ENCODE peak calls at places on chromosomes 3 and 15, in seven cellular contexts. M is stomach; A is suprapubic skin; I is mammary epithelial cell; X is CD4-positive, alpha-beta T cell; J is neural progenitor cell; Z is upper lobe of right lung. L is an unnamed sample.

GRCh38 chr3:52527039-52527731 is 6.5 kb downstream of the NT5DC2 start:
- DNase-seq in J (peak; percentile 15), A (peak; percentile 61), M (no peak), X (no peak), I (no peak), Z (peak; percentile 69), L (peak; percentile 75)

GRCh38 chr3:36562945-36563344 is 182.6 kb downstream of the STAC start:
- DNase-seq in J (no peak), Z (no peak), A (no peak), I (no peak), X (no peak), M (no peak), L (no peak)

GRCh38 chr3:30639937-30640336 is 33.5 kb downstream of the TGFBR2 start:
- DNase-seq in Z (no peak), X (no peak), J (no peak), M (no peak), A (no peak), I (no peak), L (no peak)

GRCh38 chr15:80309769-80310384 is 57.9 kb upstream of the CTXND1 start:
- DNase-seq in Z (no peak), I (peak; percentile 6), J (peak; percentile 62), X (no peak), A (no peak), M (no peak), L (no peak)

GRCh38 chr3:149180057-149180573 is 41.5 kb downstream of the CP start:
- DNase-seq in J (no peak), Z (peak; percentile 67), I (peak; percentile 99), X (no peak), M (peak; percentile 44), A (peak; percentile 89), L (peak; percentile 90)

GRCh38 chr3:147393261-147393964 is 12.9 kb downstream of the ZIC4 start:
- DNase-seq in M (no peak), X (no peak), Z (no peak), I (no peak), J (peak; percentile 79), A (no peak), L (peak; percentile 64)

GRCh38 chr3:160448845-160449659 is 534 bp downstream of the TRIM59 start:
- DNase-seq in J (peak; percentile 12), A (no peak), X (no peak), Z (no peak), M (no peak), I (no peak), L (peak; percentile 77)

GRCh38 chr3:120324185-120324584 is 25.0 kb downstream of the LRRC58 start:
- DNase-seq in J (no peak), X (no peak), M (no peak), Z (no peak), I (no peak), A (no peak), L (no peak)

GRCh38 chr15:96181873-96182301 is 148.6 kb upstream of the NR2F2 start:
- DNase-seq in I (peak; percentile 79), A (no peak), X (no peak), Z (peak; percentile 71), M (no peak), J (no peak), L (peak; percentile 82)

GRCh38 chr3:18780941-18781340 is 355.8 kb upstream of the SATB1 start:
- DNase-seq in X (no peak), A (no peak), Z (no peak), M (no peak), I (no peak), J (no peak), L (no peak)

GRCh38 chr3:184291044-184291737 is 7.8 kb upstream of the PSMD2 start:
- DNase-seq in I (no peak), M (no peak), J (no peak), Z (no peak), A (no peak), X (no peak), L (no peak)

GRCh38 chr3:16148783-16149182 is 25.7 kb upstream of the GALNT15 start:
- DNase-seq in A (peak; percentile 91), I (no peak), Z (no peak), M (peak; percentile 33), X (no peak), J (no peak), L (peak; percentile 76)

GRCh38 chr3:190175490-190175889 is 54.8 kb upstream of the P3H2 start:
- DNase-seq in A (no peak), Z (no peak), X (no peak), I (peak; percentile 51), M (no peak), J (peak; percentile 30), L (no peak)

GRCh38 chr3:51945031-51945840 is 3.1 kb downstream of the PARP3 start:
- DNase-seq in X (no peak), I (no peak), M (no peak), J (no peak), Z (peak; percentile 65), A (no peak), L (no peak)

GRCh38 chr3:46276497-46277099 is 34.3 kb downstream of the CCR3 start:
- DNase-seq in I (peak; percentile 54), A (no peak), J (peak; percentile 44), M (peak; percentile 71), X (peak; percentile 71), Z (peak; percentile 82), L (no peak)

GRCh38 chr3:86624192-86624591 is 366.8 kb downstream of the VGLL3 start:
- DNase-seq in M (no peak), X (no peak), A (no peak), J (no peak), Z (no peak), I (no peak), L (no peak)

GRCh38 chr3:195751584-195751983 is 30.8 kb downstream of the MUC20 start:
- DNase-seq in A (no peak), J (no peak), Z (no peak), M (no peak), X (no peak), I (no peak), L (no peak)

GRCh38 chr3:175941352-175941751 is 1082.2 kb downstream of the NAALADL2 start:
- DNase-seq in I (peak; percentile 16), A (no peak), X (no peak), M (no peak), J (peak; percentile 25), Z (no peak), L (no peak)
- TF ChIP-seq CTCF in I (peak; percentile 56), A (no peak), X (no peak), M (no peak), J (peak; percentile 57), Z (peak; percentile 30), L (no peak)

GRCh38 chr15:91183630-91184029 is 83.6 kb downstream of the SV2B start:
- DNase-seq in X (no peak), M (no peak), J (no peak), A (no peak), I (no peak), Z (no peak), L (no peak)
- H3K27ac ChIP-seq in X (no peak overlapping the region), M (no peak overlapping the region), J (no peak overlapping the region), A (no peak overlapping the region), I (no peak overlapping the region), Z (no peak overlapping the region), L (no peak overlapping the region)

GRCh38 chr3:170079466-170080165 is 41.8 kb downstream of the GPR160 start:
- DNase-seq in M (no peak), Z (no peak), I (no peak), A (no peak), X (no peak), J (no peak), L (no peak)

GRCh38 chr3:170076715-170077238 is 39.0 kb downstream of the GPR160 start:
- DNase-seq in X (no peak), A (no peak), M (no peak), Z (no peak), J (no peak), I (peak; percentile 53), L (no peak)

GRCh38 chr3:170080605-170081004 is 42.8 kb downstream of the GPR160 start:
- DNase-seq in A (no peak), Z (no peak), M (no peak), X (no peak), J (no peak), I (no peak), L (no peak)

GRCh38 chr3:170077406-170077805 is 39.6 kb downstream of the GPR160 start:
- DNase-seq in M (no peak), J (peak; percentile 9), Z (no peak), X (no peak), A (no peak), I (no peak), L (no peak)

DNA sequence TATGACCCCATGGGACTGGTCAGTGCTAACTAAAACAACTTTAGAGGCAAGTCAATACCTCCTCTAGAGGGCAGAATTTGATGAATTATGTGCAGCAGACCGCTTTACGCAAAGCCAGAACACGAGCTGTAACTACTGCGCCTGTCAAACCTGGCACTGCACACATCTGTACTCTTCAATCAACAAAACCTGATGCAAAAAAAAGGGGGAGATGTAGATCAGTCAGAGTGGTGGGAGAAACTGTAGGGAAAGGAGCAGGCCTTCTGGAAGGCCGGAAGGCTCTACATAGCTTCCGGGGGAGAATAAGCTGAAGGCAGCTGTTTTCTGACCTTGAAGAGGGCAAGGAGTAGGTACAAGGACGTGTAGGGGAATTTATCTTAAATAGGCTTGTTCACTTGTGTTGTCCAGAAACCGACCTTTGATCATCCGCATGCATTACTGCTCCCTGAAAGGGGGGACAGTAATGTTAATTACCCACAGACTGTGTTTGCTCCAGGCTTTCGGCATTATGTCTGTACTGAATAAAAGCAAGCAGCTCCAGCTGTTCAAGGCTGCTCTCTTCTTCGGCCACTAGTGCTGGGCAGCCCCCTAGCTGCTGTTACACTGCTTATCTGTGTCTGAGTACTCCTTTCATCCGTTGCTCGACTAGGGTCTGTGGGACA is 41.0 kb downstream of the GPR160 start:
- DNase-seq in J (peak; percentile 29), M (no peak), I (no peak), X (no peak), A (no peak), Z (no peak), L (no peak)
- TF ChIP-seq CTCF in J (peak; percentile 26), M (no peak), I (no peak), X (no peak), A (no peak), Z (no peak), L (no peak)

DNA sequence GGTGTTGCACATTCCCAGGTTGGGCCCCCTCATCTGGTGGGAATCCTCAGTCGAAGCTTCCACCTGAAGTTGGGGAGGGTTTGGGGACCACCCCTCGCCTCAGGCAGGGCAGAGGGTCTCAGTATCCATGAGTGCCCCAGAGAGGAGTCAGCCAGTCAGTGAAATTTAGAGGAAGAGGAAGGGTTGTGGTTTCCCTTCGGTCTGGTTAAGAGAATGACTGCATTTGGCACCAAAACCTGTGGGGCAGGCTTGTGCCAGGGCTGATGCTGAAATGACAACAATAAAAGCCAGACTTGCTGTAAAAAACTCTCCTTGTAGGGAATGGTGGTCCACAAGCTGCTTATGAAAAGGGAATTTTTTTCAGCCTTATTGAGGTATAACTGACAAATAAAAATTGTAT is 22.6 kb downstream of the LMCD1 start:
- DNase-seq in J (no peak), Z (no peak), A (no peak), X (no peak), M (no peak), I (peak; percentile 36), L (no peak)
- H3K27ac ChIP-seq in J (no peak overlapping the region), Z (no peak overlapping the region), A (no peak overlapping the region), X (no peak overlapping the region), M (peak overlapping the region; percentile 15), I (no peak overlapping the region), L (peak overlapping the region; percentile 70)

L was measured in coronary artery.